ENCODE peak calls at places on chromosomes 13 and 19, in four cellular contexts. One of them, this sample, is unnamed.

GRCh38 chr13:45512148-45512498 is 47.4 kb downstream of the COG3 start:
- DNase-seq in IMR-90: peak
- DNase-seq in K562: no peak
- DNase-seq in HepG2: no peak
- DNase-seq in this sample: no peak

GRCh38 chr19:54882758-54883157 is 8.7 kb downstream of the FCAR start:
- DNase-seq in K562: no peak
- DNase-seq in IMR-90: no peak
- DNase-seq in HepG2: peak
- DNase-seq in this sample: peak

GRCh38 chr13:112768795-112769411 is 79.1 kb downstream of the ATP11A start:
- DNase-seq in K562: no peak
- DNase-seq in HepG2: no peak
- DNase-seq in IMR-90: no peak
- DNase-seq in this sample: no peak

GRCh38 chr19:29260477-29261317 is 47.7 kb upstream of the UQCRFS1 start:
- DNase-seq in K562: peak
- DNase-seq in IMR-90: peak
- DNase-seq in HepG2: peak
- DNase-seq in this sample: no peak

GRCh38 chr13:100339411-100339935 is 249.1 kb downstream of the GGACT start:
- DNase-seq in HepG2: no peak
- DNase-seq in K562: no peak
- DNase-seq in IMR-90: no peak
- DNase-seq in this sample: no peak

GRCh38 chr13:57631607-57632275 is at the start of gene PCDH17:
- DNase-seq in K562: no peak
- DNase-seq in HepG2: no peak
- DNase-seq in IMR-90: no peak
- DNase-seq in this sample: no peak

GRCh38 chr13:95447766-95448165 is 104.8 kb upstream of the CLDN10 start:
- DNase-seq in HepG2: no peak
- DNase-seq in IMR-90: no peak
- DNase-seq in K562: no peak
- DNase-seq in this sample: no peak

GRCh38 chr13:98458431-98458830 is 118.5 kb downstream of the STK24 start:
- DNase-seq in K562: no peak
- DNase-seq in HepG2: no peak
- DNase-seq in IMR-90: no peak
- DNase-seq in this sample: no peak

GRCh38 chr13:19173752-19174151 is 7.9 kb downstream of the TUBA3C start:
- DNase-seq in IMR-90: no peak
- DNase-seq in HepG2: no peak
- DNase-seq in K562: no peak
- DNase-seq in this sample: no peak

GRCh38 chr13:107075576-107075975 is 507.6 kb upstream of the ARGLU1 start:
- DNase-seq in IMR-90: no peak
- DNase-seq in K562: no peak
- DNase-seq in HepG2: no peak
- DNase-seq in this sample: no peak

GRCh38 chr13:42549555-42549941 is 24.4 kb upstream of the TNFSF11 start:
- DNase-seq in IMR-90: no peak
- DNase-seq in HepG2: no peak
- DNase-seq in K562: no peak
- DNase-seq in this sample: no peak

GRCh38 chr13:22800726-22801401 is 379.9 kb upstream of the SGCG start:
- DNase-seq in IMR-90: peak
- DNase-seq in K562: no peak
- DNase-seq in HepG2: no peak
- DNase-seq in this sample: no peak

GRCh38 chr13:109412232-109412935 is 374.0 kb downstream of the IRS2 start:
- DNase-seq in K562: no peak
- DNase-seq in HepG2: no peak
- DNase-seq in IMR-90: peak
- DNase-seq in this sample: peak

GRCh38 chr19:15107056-15108010 is at the start of gene SYDE1:
- DNase-seq in IMR-90: peak
- DNase-seq in K562: peak
- DNase-seq in HepG2: peak
- DNase-seq in this sample: peak

GRCh38 chr19:907183-907853 is 5.7 kb downstream of the R3HDM4 start:
- DNase-seq in K562: peak
- DNase-seq in HepG2: no peak
- DNase-seq in IMR-90: no peak
- DNase-seq in this sample: no peak

GRCh38 chr13:48595330-48596127 is 58.2 kb upstream of the CYSLTR2 start:
- DNase-seq in IMR-90: peak
- DNase-seq in HepG2: peak
- DNase-seq in K562: peak
- DNase-seq in this sample: peak

GRCh38 chr13:79379274-79379673 is 26.8 kb downstream of the RBM26 start:
- DNase-seq in HepG2: no peak
- DNase-seq in IMR-90: no peak
- DNase-seq in K562: no peak
- DNase-seq in this sample: no peak

GRCh38 chr19:50458396-50459066 is 17.8 kb upstream of the EMC10 start:
- DNase-seq in IMR-90: peak
- DNase-seq in K562: no peak
- DNase-seq in HepG2: no peak
- DNase-seq in this sample: no peak

GRCh38 chr13:50126378-50127016 is 111.3 kb downstream of the KCNRG start:
- DNase-seq in IMR-90: peak
- DNase-seq in HepG2: peak
- DNase-seq in K562: no peak
- DNase-seq in this sample: peak

GRCh38 chr13:106407338-106407737 is 128.1 kb downstream of the EFNB2 start:
- DNase-seq in IMR-90: no peak
- DNase-seq in K562: no peak
- DNase-seq in HepG2: no peak
- DNase-seq in this sample: no peak

GRCh38 chr19:5141278-5141925 is 172.5 kb downstream of the KDM4B start:
- DNase-seq in K562: no peak
- DNase-seq in HepG2: no peak
- DNase-seq in IMR-90: peak
- DNase-seq in this sample: no peak

GRCh38 chr13:38582133-38582532 is 104.7 kb upstream of the FREM2 start:
- DNase-seq in IMR-90: peak
- DNase-seq in HepG2: peak
- DNase-seq in K562: peak
- DNase-seq in this sample: peak

GRCh38 chr19:46618670-46619231 is 6.1 kb downstream of the PTGIR start:
- DNase-seq in HepG2: no peak
- DNase-seq in IMR-90: peak
- DNase-seq in K562: no peak
- DNase-seq in this sample: no peak

GRCh38 chr19:46878613-46879375 is 18.0 kb downstream of the ARHGAP35 start:
- DNase-seq in IMR-90: peak
- DNase-seq in K562: no peak
- DNase-seq in HepG2: no peak
- DNase-seq in this sample: no peak

GRCh38 chr13:63110431-63110830 is 1694.8 kb upstream of the PCDH20 start:
- DNase-seq in HepG2: no peak
- DNase-seq in IMR-90: peak
- DNase-seq in K562: no peak
- DNase-seq in this sample: no peak

GRCh38 chr19:55273978-55274707 is 5.8 kb downstream of the HSPBP1 start:
- DNase-seq in K562: no peak
- DNase-seq in HepG2: no peak
- DNase-seq in IMR-90: no peak
- DNase-seq in this sample: no peak

DNA sequence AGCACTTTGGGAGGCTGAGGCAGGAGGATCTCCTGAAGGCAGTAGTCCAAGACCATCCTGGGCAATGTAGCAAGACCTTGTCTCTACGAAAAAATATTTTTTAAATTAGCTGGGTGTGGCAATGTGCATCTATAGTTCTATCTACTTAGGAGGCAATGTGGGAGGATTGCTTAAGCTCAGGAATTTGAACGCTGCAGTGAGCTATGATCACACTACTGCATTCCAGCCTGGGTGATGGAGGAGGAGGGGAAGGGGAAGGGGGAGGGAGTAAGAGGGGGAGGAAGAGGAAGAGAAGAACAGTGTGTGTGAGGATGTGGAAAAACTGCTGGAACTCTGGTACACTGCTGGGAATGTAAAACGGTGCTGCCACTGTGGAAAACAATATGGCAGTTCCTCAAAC is 9.2 kb upstream of the CLIP3 start:
- DNase-seq in K562: no peak
- DNase-seq in HepG2: peak
- DNase-seq in IMR-90: peak
- DNase-seq in this sample: no peak
- TF ChIP-seq RFX5 in K562: no peak
- TF ChIP-seq RFX5 in HepG2: no peak
- TF ChIP-seq RFX5 in IMR-90: no peak
- TF ChIP-seq RFX5 in this sample: no peak

GRCh38 chr13:97011446-97012131 is 17.3 kb upstream of the OXGR1 start:
- DNase-seq in HepG2: no peak
- DNase-seq in IMR-90: no peak
- DNase-seq in K562: no peak
- DNase-seq in this sample: no peak

GRCh38 chr13:97017322-97017721 is 23.0 kb upstream of the OXGR1 start:
- DNase-seq in IMR-90: no peak
- DNase-seq in K562: no peak
- DNase-seq in HepG2: no peak
- DNase-seq in this sample: no peak

GRCh38 chr13:97012251-97013048 is 18.2 kb upstream of the OXGR1 start:
- DNase-seq in IMR-90: no peak
- DNase-seq in HepG2: no peak
- DNase-seq in K562: no peak
- DNase-seq in this sample: no peak

GRCh38 chr13:97018029-97018819 is 23.9 kb upstream of the OXGR1 start:
- DNase-seq in IMR-90: peak
- DNase-seq in K562: peak
- DNase-seq in HepG2: peak
- DNase-seq in this sample: no peak

DNA sequence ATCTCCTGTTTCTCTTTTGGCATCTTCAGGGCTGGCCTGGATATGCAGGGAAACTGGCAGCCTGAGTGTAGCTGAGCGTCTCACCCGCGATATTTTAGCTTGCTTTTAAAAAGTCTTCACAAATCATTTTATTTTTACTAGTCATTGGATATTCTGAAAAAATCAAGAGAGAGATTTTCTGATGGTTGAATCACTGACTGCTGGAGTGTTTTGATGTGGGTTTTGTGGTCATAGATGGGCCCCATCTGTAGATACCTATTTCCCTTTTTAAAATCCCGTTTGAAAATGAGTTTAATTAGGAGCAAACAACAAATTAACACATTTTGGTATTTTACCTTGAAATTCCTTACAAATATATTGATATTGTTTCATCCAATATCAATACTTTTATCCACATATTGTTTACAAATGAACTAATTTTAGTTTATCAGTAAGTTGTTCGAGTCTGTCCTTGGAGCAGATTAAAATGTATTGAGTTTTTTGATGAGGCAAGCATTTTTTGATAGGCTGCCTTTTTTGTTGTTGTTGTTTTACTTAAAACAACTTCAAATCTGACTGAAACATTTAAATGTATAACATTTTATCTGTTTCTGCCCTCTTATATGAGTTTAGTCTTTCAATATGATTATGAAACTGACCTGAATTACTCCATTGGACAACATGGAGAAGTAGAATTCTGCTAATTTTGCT is 21.5 kb upstream of the OXGR1 start:
- DNase-seq in HepG2: no peak
- DNase-seq in K562: no peak
- DNase-seq in IMR-90: no peak
- DNase-seq in this sample: no peak
- TF ChIP-seq SMC3 in HepG2: no peak
- TF ChIP-seq SMC3 in K562: no peak
- TF ChIP-seq SMC3 in IMR-90: no peak
- TF ChIP-seq SMC3 in this sample: no peak

GRCh38 chr13:77265336-77265735 is 61.6 kb downstream of the MYCBP2 start:
- DNase-seq in IMR-90: no peak
- DNase-seq in K562: no peak
- DNase-seq in HepG2: no peak
- DNase-seq in this sample: no peak

GRCh38 chr13:77262198-77262597 is 64.7 kb downstream of the MYCBP2 start:
- DNase-seq in HepG2: no peak
- DNase-seq in K562: no peak
- DNase-seq in IMR-90: no peak
- DNase-seq in this sample: no peak

GRCh38 chr13:77267362-77267761 is 59.5 kb downstream of the MYCBP2 start:
- DNase-seq in HepG2: no peak
- DNase-seq in K562: no peak
- DNase-seq in IMR-90: peak
- DNase-seq in this sample: no peak
- TF ChIP-seq MAFK in HepG2: no peak
- TF ChIP-seq MAFK in K562: no peak
- TF ChIP-seq MAFK in IMR-90: no peak
- TF ChIP-seq MAFK in this sample: no peak

GRCh38 chr19:13082192-13083007 is 20.3 kb downstream of the LYL1 start:
- DNase-seq in K562: peak
- DNase-seq in IMR-90: peak
- DNase-seq in HepG2: peak
- DNase-seq in this sample: peak

GRCh38 chr19:13077233-13077632 is 25.4 kb downstream of the LYL1 start:
- DNase-seq in HepG2: no peak
- DNase-seq in IMR-90: no peak
- DNase-seq in K562: no peak
- DNase-seq in this sample: no peak

GRCh38 chr19:13076787-13077186 is 25.9 kb downstream of the LYL1 start:
- DNase-seq in HepG2: no peak
- DNase-seq in K562: no peak
- DNase-seq in IMR-90: no peak
- DNase-seq in this sample: no peak

GRCh38 chr19:13078897-13079541 is 23.6 kb downstream of the LYL1 start:
- DNase-seq in IMR-90: no peak
- DNase-seq in HepG2: no peak
- DNase-seq in K562: peak
- DNase-seq in this sample: no peak

GRCh38 chr19:13079542-13079986 is 23.1 kb downstream of the LYL1 start:
- DNase-seq in IMR-90: peak
- DNase-seq in HepG2: no peak
- DNase-seq in K562: peak
- DNase-seq in this sample: no peak
- TF ChIP-seq RFX5 in IMR-90: no peak
- TF ChIP-seq RFX5 in HepG2: no peak
- TF ChIP-seq RFX5 in K562: no peak
- TF ChIP-seq RFX5 in this sample: no peak

GRCh38 chr19:48543121-48543710 is 8.8 kb upstream of the SULT2B1 start:
- DNase-seq in HepG2: no peak
- DNase-seq in IMR-90: peak
- DNase-seq in K562: no peak
- DNase-seq in this sample: peak
- TF ChIP-seq SMC3 in HepG2: no peak
- TF ChIP-seq SMC3 in IMR-90: no peak
- TF ChIP-seq SMC3 in K562: no peak
- TF ChIP-seq SMC3 in this sample: no peak

This sample was measured in A549.